ENCODE peak calls at places on chromosomes 3 and 15, in seven cellular contexts. L is A549, W is OCI-LY7, T is caudate nucleus, J is pancreas, Z is right cardiac atrium, A is endodermal cell. C is an unnamed sample.

GRCh38 chr3:106239195-106239697 is 370.4 kb upstream of the CBLB start:
- DNase-seq in W (no peak), L (no peak), Z (no peak), J (no peak), T (no peak), A (no peak), C (no peak)

GRCh38 chr15:93029613-93030429 is 59.2 kb downstream of the RGMA start:
- DNase-seq in Z (peak), A (peak), J (no peak), W (no peak), L (no peak), T (no peak), C (no peak)

GRCh38 chr15:91863621-91864255 is 10.2 kb downstream of the SLCO3A1 start:
- DNase-seq in A (no peak), J (no peak), W (no peak), T (no peak), Z (no peak), L (no peak), C (no peak)

GRCh38 chr3:9099711-9100110 is 136.4 kb upstream of the RAD18 start:
- DNase-seq in A (peak), L (no peak), T (no peak), J (no peak), Z (no peak), W (no peak), C (no peak)

GRCh38 chr3:12352253-12352652 is 63.4 kb downstream of the PPARG start:
- DNase-seq in T (no peak), A (no peak), Z (no peak), L (no peak), J (no peak), W (no peak), C (no peak)

GRCh38 chr3:136464502-136464901 is 214.4 kb downstream of the PCCB start:
- DNase-seq in A (no peak), Z (no peak), J (no peak), T (no peak), W (no peak), L (no peak), C (no peak)

GRCh38 chr15:80159811-80160569 is 7.2 kb downstream of the FAH start:
- DNase-seq in Z (no peak), L (no peak), J (no peak), T (no peak), A (no peak), W (no peak), C (no peak)

GRCh38 chr15:68667800-68668625 is 89.2 kb downstream of the CORO2B start:
- DNase-seq in J (no peak), L (no peak), W (no peak), Z (no peak), T (no peak), A (peak), C (no peak)

GRCh38 chr3:50542177-50543034 is 25.1 kb downstream of the C3orf18 start:
- DNase-seq in W (peak), T (peak), L (peak), J (peak), Z (peak), A (peak), C (peak)

GRCh38 chr3:4719011-4719649 is 226.0 kb downstream of the ITPR1 start:
- DNase-seq in A (peak), T (no peak), W (no peak), L (no peak), Z (no peak), J (no peak), C (no peak)

GRCh38 chr3:30232142-30232541 is 374.3 kb upstream of the TGFBR2 start:
- DNase-seq in A (no peak), L (no peak), W (no peak), J (no peak), Z (peak), T (no peak), C (no peak)

GRCh38 chr15:68315035-68315434 is 37.5 kb downstream of the FEM1B start:
- DNase-seq in W (no peak), J (no peak), A (peak), T (no peak), L (no peak), Z (no peak), C (no peak)

GRCh38 chr15:57667171-57667924 is 39.2 kb upstream of the POLR2M start:
- DNase-seq in A (no peak), Z (peak), T (no peak), L (peak), W (no peak), J (no peak), C (peak)

GRCh38 chr3:134376786-134377431 is 2.7 kb upstream of the AMOTL2 start:
- DNase-seq in L (no peak), J (no peak), Z (no peak), T (no peak), A (no peak), W (no peak), C (no peak)

GRCh38 chr3:155076888-155077287 is 3.2 kb upstream of the MME start:
- DNase-seq in J (no peak), W (no peak), Z (no peak), L (no peak), T (no peak), A (no peak), C (no peak)

GRCh38 chr3:115808816-115809215 is 185.5 kb downstream of the GAP43 start:
- DNase-seq in A (no peak), T (no peak), L (no peak), J (no peak), W (no peak), Z (no peak), C (no peak)

GRCh38 chr3:16528581-16528993 is 15.1 kb upstream of the RFTN1 start:
- DNase-seq in J (no peak), T (no peak), A (no peak), Z (peak), W (no peak), L (no peak), C (no peak)

GRCh38 chr15:45714501-45715488 is 80.0 kb downstream of the SQOR start:
- DNase-seq in L (peak), W (peak), A (peak), T (peak), J (peak), Z (peak), C (peak)

GRCh38 chr3:137764563-137765309 is 621 bp downstream of the SOX14 start:
- DNase-seq in T (no peak), W (no peak), Z (no peak), L (no peak), J (no peak), A (peak), C (no peak)

GRCh38 chr3:194364652-194365434 is 4.7 kb downstream of the LRRC15 start:
- DNase-seq in Z (peak), J (no peak), W (no peak), A (no peak), T (no peak), L (no peak), C (no peak)

GRCh38 chr3:75906555-75907112 is 121.3 kb upstream of the ZNF717 start:
- DNase-seq in T (no peak), A (peak), W (no peak), L (no peak), J (no peak), Z (peak), C (no peak)

GRCh38 chr3:80677796-80678195 is 910.0 kb upstream of the ROBO1 start:
- DNase-seq in W (no peak), A (no peak), T (no peak), Z (no peak), J (no peak), L (no peak), C (no peak)

GRCh38 chr3:125300416-125300815 is 74.7 kb downstream of the ZNF148 start:
- DNase-seq in T (no peak), A (no peak), L (no peak), J (no peak), Z (no peak), W (no peak), C (no peak)

GRCh38 chr3:54243262-54243931 is 121.0 kb downstream of the CACNA2D3 start:
- DNase-seq in L (peak), W (no peak), A (no peak), J (no peak), Z (peak), T (no peak), C (no peak)

GRCh38 chr15:39188930-39189329 is 391.9 kb upstream of the THBS1 start:
- DNase-seq in Z (no peak), J (no peak), T (no peak), L (peak), W (no peak), A (no peak), C (peak)

GRCh38 chr3:157859541-157859940 is 246.7 kb downstream of the SHOX2 start:
- DNase-seq in T (no peak), J (no peak), Z (no peak), A (no peak), W (no peak), L (no peak), C (no peak)

GRCh38 chr3:180401226-180401625 is 200.7 kb upstream of the TTC14 start:
- DNase-seq in W (no peak), A (no peak), L (no peak), T (no peak), J (no peak), Z (no peak), C (no peak)

GRCh38 chr15:75151214-75152128 is 50.2 kb upstream of the C15orf39 start:
- DNase-seq in Z (peak), A (no peak), T (no peak), J (no peak), W (no peak), L (no peak), C (no peak)

GRCh38 chr3:30503431-30503830 is 103.0 kb upstream of the TGFBR2 start:
- DNase-seq in L (no peak), A (no peak), T (no peak), J (no peak), Z (no peak), W (no peak), C (no peak)

GRCh38 chr3:30894521-30895289 is at the start of gene GADL1:
- DNase-seq in J (peak), T (no peak), A (peak), Z (peak), W (no peak), L (peak), C (no peak)

GRCh38 chr3:151196441-151196840 is 6.6 kb downstream of the GPR171 start:
- DNase-seq in T (no peak), L (no peak), J (no peak), W (no peak), Z (no peak), A (no peak), C (no peak)

GRCh38 chr3:117532268-117532667 is 822.7 kb downstream of the TUSC7 start:
- DNase-seq in W (no peak), L (no peak), Z (no peak), T (no peak), A (no peak), J (no peak), C (no peak)

GRCh38 chr3:148450819-148451218 is 246.9 kb upstream of the AGTR1 start:
- DNase-seq in L (no peak), A (no peak), J (no peak), Z (peak), W (no peak), T (no peak), C (no peak)

GRCh38 chr3:4977889-4978258 is 1.4 kb upstream of the BHLHE40 start:
- DNase-seq in T (no peak), L (no peak), Z (no peak), J (no peak), A (peak), W (no peak), C (no peak)

GRCh38 chr3:146145642-146146041 is 15.3 kb downstream of the PLOD2 start:
- DNase-seq in J (no peak), Z (no peak), A (no peak), W (no peak), T (no peak), L (no peak), C (no peak)

GRCh38 chr3:146138904-146139303 is 22.1 kb downstream of the PLOD2 start:
- DNase-seq in A (no peak), T (no peak), L (no peak), Z (no peak), J (no peak), W (no peak), C (no peak)

GRCh38 chr3:146148468-146148931 is 12.5 kb downstream of the PLOD2 start:
- DNase-seq in W (no peak), J (no peak), L (no peak), A (no peak), Z (no peak), T (no peak), C (no peak)

GRCh38 chr3:146139586-146140110 is 21.3 kb downstream of the PLOD2 start:
- DNase-seq in Z (no peak), W (no peak), A (no peak), L (no peak), J (no peak), T (no peak), C (no peak)

DNA sequence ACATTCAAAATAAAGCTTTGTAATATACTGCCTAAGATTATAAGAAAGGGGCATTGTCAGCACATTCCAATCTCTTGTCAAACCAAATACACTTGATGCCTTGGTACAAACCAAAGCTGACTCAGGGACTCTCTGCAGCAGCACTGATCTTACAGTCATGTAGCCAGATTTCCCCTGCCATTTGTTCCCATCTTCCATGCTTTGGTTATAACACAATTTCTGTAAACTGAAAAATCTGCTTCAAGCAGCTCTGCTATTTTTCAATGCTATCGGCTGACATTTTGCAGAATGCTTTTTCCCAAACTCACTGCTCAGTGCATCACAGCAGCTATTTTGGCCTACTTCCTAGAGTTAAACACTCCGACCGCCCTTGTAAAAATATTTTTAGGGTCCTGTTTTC is 18.2 kb downstream of the PLOD2 start:
- DNase-seq in J (no peak), T (no peak), L (no peak), Z (no peak), A (no peak), W (no peak), C (no peak)
- H3K27ac ChIP-seq in J (no peak), T (no peak), L (no peak), Z (no peak), A (no peak), W (no peak), C (no peak)

GRCh38 chr3:18445421-18446066 is 20.4 kb upstream of the SATB1 start:
- DNase-seq in W (no peak), L (no peak), A (peak), Z (no peak), J (peak), T (no peak), C (peak)
- H3K27ac ChIP-seq in W (no peak), L (no peak), A (no peak), Z (no peak), J (no peak), T (no peak), C (peak)

GRCh38 chr3:173743111-173743510 is 345.6 kb downstream of the NLGN1 start:
- DNase-seq in W (no peak), J (no peak), Z (no peak), A (no peak), L (no peak), T (no peak), C (no peak)
- H3K27ac ChIP-seq in W (no peak), J (no peak), Z (no peak), A (no peak), L (no peak), T (no peak), C (no peak)

DNA sequence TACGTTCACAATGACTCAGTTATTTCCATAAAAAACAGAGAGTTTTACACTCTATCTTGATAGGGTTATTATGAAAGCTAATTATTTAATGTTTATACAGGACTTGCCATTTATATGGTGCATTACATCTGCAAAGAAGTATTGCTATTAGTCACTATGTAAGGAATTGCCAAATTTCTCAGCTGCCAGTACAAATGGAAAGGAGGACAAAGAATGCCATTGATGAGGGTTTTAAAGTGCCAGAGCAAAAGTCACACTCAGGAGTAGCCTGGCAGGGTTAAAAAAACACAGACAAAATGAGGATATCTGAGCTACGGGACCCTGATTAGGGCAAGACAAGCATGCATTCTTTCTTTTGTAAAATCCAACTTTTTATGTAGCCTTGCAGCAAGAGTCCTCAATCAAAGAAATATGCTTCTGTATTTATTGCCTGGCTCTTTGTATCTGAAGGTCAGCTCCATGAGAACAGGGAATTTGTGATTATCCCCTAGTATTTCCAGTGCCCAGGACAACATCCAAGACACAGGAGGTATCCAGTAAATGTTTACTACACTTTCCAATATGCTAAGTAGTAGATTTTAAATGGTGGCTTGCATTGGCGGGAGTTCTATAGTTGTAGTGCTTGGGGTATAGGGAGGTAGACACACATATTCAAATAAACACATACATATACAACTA is 1013.6 kb downstream of the ROBO1 start:
- DNase-seq in J (no peak), T (no peak), Z (no peak), L (no peak), W (no peak), A (no peak), C (no peak)
- H3K27ac ChIP-seq in J (no peak), T (peak), Z (no peak), L (no peak), W (no peak), A (peak), C (no peak)

GRCh38 chr3:52705688-52706686 is at the start of the genes GLT8D1 and SPCS1:
- DNase-seq in W (peak), L (peak), A (peak), T (peak), J (peak), Z (peak), C (peak)

GRCh38 chr3:52704611-52705437 is 767 bp downstream of the GLT8D1 start:
- DNase-seq in T (no peak), Z (peak), A (peak), J (peak), L (peak), W (peak), C (no peak)

GRCh38 chr3:52705438-52705687 is 228 bp downstream of the GLT8D1 start:
- DNase-seq in A (no peak), Z (no peak), L (no peak), T (no peak), W (no peak), J (no peak), C (no peak)

GRCh38 chr3:52707585-52707984 is 1.7 kb downstream of the SPCS1 start:
- DNase-seq in Z (no peak), A (no peak), J (no peak), L (no peak), W (peak), T (no peak), C (no peak)

DNA sequence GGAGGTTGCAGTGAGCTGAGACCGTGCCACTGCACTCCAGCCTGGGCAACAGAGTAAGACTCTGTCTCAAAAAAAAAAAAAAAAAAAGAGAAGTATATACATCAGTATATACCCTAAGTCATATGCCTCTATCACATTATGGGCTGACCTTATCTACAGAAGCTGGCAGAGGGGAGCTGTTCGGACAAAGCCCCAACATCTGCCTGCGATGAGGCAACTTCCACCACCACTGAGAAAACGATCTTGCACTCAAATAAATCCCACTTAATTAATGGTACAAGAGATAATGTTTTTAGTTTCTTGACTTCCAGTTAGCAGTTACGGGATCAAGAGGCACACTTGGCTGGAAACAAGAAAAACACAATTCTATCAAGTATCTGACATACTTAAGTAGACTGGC is 2.2 kb downstream of the GLT8D1 start:
- DNase-seq in W (no peak), A (no peak), T (no peak), Z (no peak), L (no peak), J (no peak), C (no peak)
- H3K27ac ChIP-seq in W (no peak), A (no peak), T (no peak), Z (no peak), L (no peak), J (no peak), C (no peak)

GRCh38 chr3:14532691-14533456 is 7.3 kb downstream of the GRIP2 start:
- DNase-seq in J (peak), L (no peak), W (peak), T (no peak), Z (peak), A (peak), C (peak)
- H3K27ac ChIP-seq in J (no peak), L (no peak), W (no peak), T (no peak), Z (no peak), A (no peak), C (no peak)

GRCh38 chr15:71107501-71107815 is 7.8 kb upstream of the THSD4 start:
- DNase-seq in L (no peak), W (no peak), J (no peak), A (no peak), T (no peak), Z (no peak), C (no peak)
- H3K27ac ChIP-seq in L (no peak), W (no peak), J (no peak), A (no peak), T (no peak), Z (no peak), C (no peak)

DNA sequence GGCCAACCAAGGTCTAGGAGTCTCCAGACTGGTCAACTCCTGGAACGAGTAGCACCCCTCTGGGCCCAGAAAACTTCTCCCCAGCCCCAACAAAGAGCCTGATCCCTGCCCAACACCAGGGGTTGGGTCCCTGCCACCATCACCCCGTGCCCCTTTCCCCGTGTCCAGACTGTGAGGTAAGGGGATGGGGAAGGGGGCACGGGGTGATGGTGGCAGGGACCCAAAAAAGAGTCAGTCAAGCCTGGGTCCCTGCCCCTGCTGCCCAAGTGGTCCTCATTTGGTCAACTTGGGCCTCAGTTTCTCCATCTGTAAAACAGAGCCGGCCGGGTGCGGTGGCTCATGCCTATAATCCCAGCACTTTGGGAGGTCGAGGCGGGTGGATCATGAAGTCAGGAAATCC is 1.1 kb upstream of the NBEAL2 start:
- DNase-seq in W (no peak), L (no peak), A (no peak), Z (peak), J (no peak), T (no peak), C (no peak)
- H3K27ac ChIP-seq in W (peak), L (peak), A (no peak), Z (no peak), J (peak), T (no peak), C (peak)